ENCODE peak calls at places on chromosomes 6 and 20, in seven cellular contexts. H is IMR-90, J is mesendoderm, V is mesenchymal stem cell, U is H9, O is H1, Y is trophoblast cell. E is an unnamed sample.

GRCh38 chr20:59402697-59403096 is 102.3 kb downstream of the EDN3 start:
- DNase-seq in H (no peak), J (peak), V (no peak), U (no peak), O (no peak), Y (no peak), E (no peak)

GRCh38 chr6:166927942-166928643 is 28.3 kb downstream of the RNASET2 start:
- DNase-seq in H (no peak), J (no peak), V (no peak), U (no peak), O (no peak), Y (no peak), E (no peak)

GRCh38 chr20:37564388-37565133 is 36.9 kb upstream of the BLCAP start:
- DNase-seq in H (no peak), J (peak), V (peak), U (peak), O (peak), Y (peak), E (peak)

GRCh38 chr20:41650221-41650948 is 32.2 kb upstream of the CHD6 start:
- DNase-seq in H (no peak), J (no peak), V (no peak), U (no peak), O (no peak), Y (no peak), E (no peak)

GRCh38 chr6:167898673-167899311 is 72.1 kb downstream of the AFDN start:
- DNase-seq in H (peak), J (peak), V (peak), U (no peak), O (no peak), Y (no peak), E (no peak)

GRCh38 chr6:121143476-121143875 is 190.8 kb downstream of the TBC1D32 start:
- DNase-seq in H (no peak), J (no peak), V (no peak), U (no peak), O (no peak), Y (no peak), E (no peak)

GRCh38 chr6:100488231-100488630 is 23.5 kb upstream of the SIM1 start:
- DNase-seq in H (no peak), J (no peak), V (no peak), U (no peak), O (no peak), Y (no peak), E (no peak)

GRCh38 chr20:17939622-17940446 is 28.8 kb downstream of the SNX5 start:
- DNase-seq in H (no peak), J (no peak), V (no peak), U (peak), O (peak), Y (no peak), E (no peak)

GRCh38 chr6:4347877-4348276 is 212.5 kb upstream of the ECI2 start:
- DNase-seq in H (no peak), J (no peak), V (no peak), U (no peak), O (no peak), Y (no peak), E (no peak)

GRCh38 chr6:139290787-139291294 is 957 bp downstream of the TXLNB start:
- DNase-seq in H (peak), J (no peak), V (peak), U (no peak), O (no peak), Y (no peak), E (no peak)

GRCh38 chr20:51541189-51542032 is 1.1 kb downstream of the NFATC2 start:
- DNase-seq in H (peak), J (peak), V (peak), U (no peak), O (no peak), Y (no peak), E (no peak)

GRCh38 chr6:36478051-36478526 is 35.3 kb downstream of the KCTD20 start:
- DNase-seq in H (no peak), J (peak), V (no peak), U (no peak), O (no peak), Y (no peak), E (no peak)

GRCh38 chr20:11302436-11302835 is 615.3 kb upstream of the BTBD3 start:
- DNase-seq in H (peak), J (no peak), V (no peak), U (no peak), O (no peak), Y (no peak), E (no peak)

GRCh38 chr6:113351183-113351834 is 505.8 kb upstream of the MARCKS start:
- DNase-seq in H (peak), J (no peak), V (peak), U (no peak), O (no peak), Y (no peak), E (no peak)

GRCh38 chr6:14743465-14744211 is 502.2 kb upstream of the JARID2 start:
- DNase-seq in H (peak), J (peak), V (peak), U (no peak), O (no peak), Y (peak), E (no peak)

GRCh38 chr6:56211724-56212123 is 35.7 kb downstream of the COL21A1 start:
- DNase-seq in H (no peak), J (no peak), V (no peak), U (no peak), O (no peak), Y (no peak), E (no peak)

GRCh38 chr6:33217681-33218080 is 9.4 kb downstream of the RING1 start:
- DNase-seq in H (no peak), J (no peak), V (no peak), U (no peak), O (no peak), Y (no peak), E (no peak)

GRCh38 chr6:52517502-52518278 is 59.2 kb downstream of the TRAM2 start:
- DNase-seq in H (peak), J (peak), V (peak), U (peak), O (peak), Y (peak), E (peak)

GRCh38 chr6:132213191-132213590 is 188.1 kb downstream of the MOXD1 start:
- DNase-seq in H (no peak), J (no peak), V (no peak), U (no peak), O (no peak), Y (no peak), E (no peak)

GRCh38 chr6:53426117-53426516 is 77.4 kb upstream of the ELOVL5 start:
- DNase-seq in H (no peak), J (no peak), V (no peak), U (no peak), O (no peak), Y (no peak), E (no peak)

GRCh38 chr20:62210496-62210855 is 9.6 kb downstream of the HRH3 start:
- DNase-seq in H (no peak), J (no peak), V (no peak), U (no peak), O (no peak), Y (no peak), E (no peak)

GRCh38 chr6:63899550-63899949 is 263.9 kb downstream of the PHF3 start:
- DNase-seq in H (peak), J (no peak), V (peak), U (no peak), O (no peak), Y (no peak), E (no peak)

GRCh38 chr20:63315240-63315981 is 22.4 kb downstream of the COL20A1 start:
- DNase-seq in H (no peak), J (no peak), V (no peak), U (no peak), O (no peak), Y (no peak), E (no peak)

GRCh38 chr20:56440346-56441007 is 27.9 kb upstream of the RTF2 start:
- DNase-seq in H (no peak), J (no peak), V (peak), U (no peak), O (no peak), Y (no peak), E (no peak)

GRCh38 chr6:97621111-97621510 is 338.1 kb upstream of the MMS22L start:
- DNase-seq in H (no peak), J (no peak), V (no peak), U (no peak), O (no peak), Y (no peak), E (no peak)

GRCh38 chr6:579339-579738 is 77.6 kb downstream of the HUS1B start:
- DNase-seq in H (peak), J (no peak), V (no peak), U (no peak), O (no peak), Y (no peak), E (no peak)

GRCh38 chr6:586553-586952 is 70.3 kb downstream of the HUS1B start:
- DNase-seq in H (no peak), J (no peak), V (no peak), U (no peak), O (no peak), Y (no peak), E (no peak)

GRCh38 chr6:583639-584038 is 73.3 kb downstream of the HUS1B start:
- DNase-seq in H (no peak), J (no peak), V (no peak), U (no peak), O (no peak), Y (no peak), E (no peak)

GRCh38 chr6:582370-582769 is 74.5 kb downstream of the HUS1B start:
- DNase-seq in H (peak), J (peak), V (peak), U (peak), O (peak), Y (no peak), E (peak)

DNA sequence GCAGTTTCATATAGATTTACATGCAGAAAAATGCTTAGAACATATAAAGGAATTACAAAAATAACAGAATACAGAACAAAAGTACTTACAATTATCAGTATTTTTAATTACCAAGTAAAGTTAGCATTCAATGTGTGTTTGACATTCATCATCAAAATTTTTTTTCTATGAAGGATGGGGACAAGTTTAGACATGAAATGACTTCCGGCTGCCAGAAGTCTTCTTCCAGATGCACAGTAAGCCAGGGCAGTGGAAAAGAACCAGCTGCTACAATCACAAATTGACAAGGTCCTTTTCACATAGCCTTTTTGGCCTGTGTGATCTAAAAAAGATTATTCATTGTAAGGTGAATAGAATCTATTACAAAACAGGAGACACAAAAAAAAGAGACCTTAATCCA is 73.8 kb downstream of the HUS1B start:
- DNase-seq in H (no peak), J (no peak), V (no peak), U (no peak), O (no peak), Y (no peak), E (no peak)
- H3K4ac ChIP-seq in H (no peak), J (no peak), V (no peak), U (no peak), O (no peak), Y (no peak), E (no peak)

GRCh38 chr6:140559458-140559857 is 1185.0 kb upstream of the CITED2 start:
- DNase-seq in H (no peak), J (no peak), V (no peak), U (no peak), O (no peak), Y (no peak), E (no peak)

GRCh38 chr6:140566706-140567330 is 1192.4 kb upstream of the CITED2 start:
- DNase-seq in H (peak), J (peak), V (peak), U (no peak), O (no peak), Y (no peak), E (no peak)

GRCh38 chr6:140567469-140567868 is 1193.0 kb upstream of the CITED2 start:
- DNase-seq in H (peak), J (peak), V (no peak), U (no peak), O (no peak), Y (no peak), E (no peak)

GRCh38 chr6:140560671-140561070 is 1186.2 kb upstream of the CITED2 start:
- DNase-seq in H (no peak), J (no peak), V (no peak), U (no peak), O (no peak), Y (no peak), E (no peak)

DNA sequence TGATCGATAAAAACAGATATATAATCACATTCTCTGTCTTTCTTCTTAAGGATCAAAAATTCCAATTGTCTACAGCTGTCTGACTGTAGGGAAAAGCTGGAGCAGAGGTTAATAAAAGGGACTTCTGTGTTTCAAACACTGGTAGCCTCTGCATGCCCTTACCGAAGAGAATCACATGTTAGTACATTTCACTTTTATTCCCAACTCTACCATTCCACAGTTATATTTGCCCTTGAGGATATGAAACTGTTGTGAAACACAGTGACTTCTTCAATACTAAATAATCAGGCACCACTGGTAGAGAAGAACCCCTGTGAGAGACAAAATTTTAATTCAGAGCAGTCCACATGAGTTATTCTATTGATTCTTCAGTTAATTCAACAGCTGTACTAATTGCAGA is 1187.3 kb upstream of the CITED2 start:
- DNase-seq in H (no peak), J (no peak), V (no peak), U (no peak), O (no peak), Y (no peak), E (no peak)
- H4K8ac ChIP-seq in H (no peak), J (no peak), V (no peak), U (no peak), O (no peak), Y (no peak), E (no peak)

GRCh38 chr6:143206550-143206949 is 145.9 kb downstream of the AIG1 start:
- DNase-seq in H (no peak), J (no peak), V (no peak), U (no peak), O (no peak), Y (no peak), E (no peak)

GRCh38 chr6:143210420-143210819 is 149.7 kb downstream of the AIG1 start:
- DNase-seq in H (no peak), J (no peak), V (no peak), U (no peak), O (no peak), Y (no peak), E (no peak)

GRCh38 chr6:143205170-143205879 is 144.6 kb downstream of the AIG1 start:
- DNase-seq in H (no peak), J (no peak), V (no peak), U (no peak), O (no peak), Y (no peak), E (no peak)

GRCh38 chr6:143204045-143204444 is 143.4 kb downstream of the AIG1 start:
- DNase-seq in H (no peak), J (no peak), V (no peak), U (no peak), O (no peak), Y (no peak), E (no peak)

GRCh38 chr6:143205983-143206382 is 145.3 kb downstream of the AIG1 start:
- DNase-seq in H (peak), J (no peak), V (no peak), U (no peak), O (no peak), Y (no peak), E (no peak)
- H3K4ac ChIP-seq in H (no peak), J (no peak), V (no peak), U (no peak), O (no peak), Y (no peak), E (no peak)

GRCh38 chr6:106572436-106572835 is 56.9 kb downstream of the RTN4IP1 start:
- DNase-seq in H (no peak), J (no peak), V (no peak), U (no peak), O (no peak), Y (no peak), E (no peak)
- H4K8ac ChIP-seq in H (no peak), J (no peak), V (no peak), U (no peak), O (no peak), Y (no peak), E (no peak)

GRCh38 chr20:32337937-32338661 is 20.0 kb upstream of the ASXL1 start:
- DNase-seq in H (no peak), J (no peak), V (no peak), U (no peak), O (no peak), Y (no peak), E (no peak)
- H3K4ac ChIP-seq in H (peak), J (no peak), V (no peak), U (no peak), O (no peak), Y (no peak), E (no peak)

GRCh38 chr20:24116611-24117010 is 128.0 kb upstream of the GGTLC1 start:
- DNase-seq in H (no peak), J (no peak), V (no peak), U (no peak), O (no peak), Y (no peak), E (no peak)
- H4K8ac ChIP-seq in H (no peak), J (no peak), V (no peak), U (no peak), O (no peak), Y (no peak), E (no peak)

E was measured in neuronal stem cell.